ENCODE peak calls at places on chromosomes 2 and 18, in six cellular contexts. E is GF-D8; J is activated CD4-positive, CD25-positive, alpha-beta regulatory T cell; T is fibroblast of mammary gland; P is stimulated activated CD4-positive, alpha-beta T cell treated with anti-CD3 and anti-CD28 coated beads, Interleukin-4, amount 100 ng/mL, for 1 hour; D is ecto neural progenitor cell. W is an unnamed sample.

GRCh38 chr18:57353940-57354461 is 1.6 kb downstream of the ST8SIA3 start:
- DNase-seq in D (peak; percentile 92), E (no peak), J (no peak), P (no peak), T (peak; percentile 22), W (peak; percentile 93)

GRCh38 chr2:124763611-124764010 is 738.5 kb downstream of the CNTNAP5 start:
- DNase-seq in J (no peak), E (no peak), P (no peak), T (no peak), D (no peak), W (no peak)

GRCh38 chr2:223613017-223613950 is 11.1 kb upstream of the SCG2 start:
- DNase-seq in E (no peak), D (peak; percentile 60), T (peak; percentile 99), J (no peak), P (no peak), W (peak; percentile 91)

GRCh38 chr2:80126596-80127189 is 177.9 kb downstream of the LRRTM1 start:
- DNase-seq in D (no peak), T (peak; percentile 74), E (no peak), P (no peak), J (no peak), W (no peak)

GRCh38 chr2:233059797-233060499 is at the start of gene INPP5D:
- DNase-seq in D (no peak), J (peak; percentile 29), E (peak; percentile 90), P (peak; percentile 63), T (no peak), W (no peak)

GRCh38 chr2:24365051-24365450 is 4.7 kb upstream of the ITSN2 start:
- DNase-seq in J (no peak), T (peak; percentile 10), P (no peak), E (no peak), D (no peak), W (no peak)

GRCh38 chr2:2026851-2027250 is 282.5 kb upstream of the PXDN start:
- DNase-seq in D (no peak), P (no peak), J (no peak), E (no peak), T (no peak), W (no peak)

GRCh38 chr2:129188451-129188850 is 791.0 kb upstream of the RAB6C start:
- DNase-seq in J (no peak), D (no peak), P (no peak), T (no peak), E (no peak), W (no peak)

GRCh38 chr2:213086566-213086965 is 64.8 kb downstream of the IKZF2 start:
- DNase-seq in J (no peak), D (no peak), T (no peak), P (no peak), E (no peak), W (peak; percentile 66)

GRCh38 chr2:231552752-231553151 is 22.5 kb upstream of the NMUR1 start:
- DNase-seq in J (no peak), D (no peak), T (no peak), P (no peak), E (no peak), W (no peak)

GRCh38 chr2:39735648-39736047 is 43.4 kb downstream of the THUMPD2 start:
- DNase-seq in J (no peak), P (no peak), D (no peak), T (no peak), E (no peak), W (no peak)

GRCh38 chr2:239252433-239253200 is 148.2 kb downstream of the HDAC4 start:
- DNase-seq in E (peak; percentile 65), D (no peak), P (no peak), T (no peak), J (no peak), W (no peak)

GRCh38 chr2:42856891-42857632 is 64.7 kb upstream of the HAAO start:
- DNase-seq in T (no peak), D (no peak), E (no peak), J (no peak), P (no peak), W (peak; percentile 65)

GRCh38 chr2:38104598-38104997 is 28.6 kb upstream of the CYP1B1 start:
- DNase-seq in T (no peak), D (no peak), J (no peak), P (no peak), E (no peak), W (no peak)

GRCh38 chr2:19854596-19855235 is 47.1 kb downstream of the TTC32 start:
- DNase-seq in J (no peak), T (no peak), P (no peak), D (no peak), E (no peak), W (no peak)

GRCh38 chr2:158753561-158754302 is 41.4 kb upstream of the DAPL1 start:
- DNase-seq in T (peak; percentile 78), D (peak; percentile 63), P (no peak), E (peak; percentile 5), J (no peak), W (peak; percentile 80)

GRCh38 chr18:36366994-36367839 is 69.7 kb downstream of the FHOD3 start:
- DNase-seq in J (no peak), E (no peak), T (no peak), D (no peak), P (no peak), W (peak; percentile 8)

GRCh38 chr18:38923136-38923535 is 1357.5 kb upstream of the CELF4 start:
- DNase-seq in D (no peak), J (no peak), P (no peak), T (no peak), E (no peak), W (no peak)

GRCh38 chr2:241816431-241817121 is 7.6 kb downstream of the NEU4 start:
- DNase-seq in E (no peak), P (no peak), D (peak; percentile 46), J (no peak), T (no peak), W (no peak)

GRCh38 chr2:190996338-190996946 is 17.5 kb downstream of the STAT1 start:
- DNase-seq in J (no peak), D (peak; percentile 60), E (no peak), T (peak; percentile 47), P (no peak), W (peak; percentile 48)

GRCh38 chr2:240249423-240250149 is 109.1 kb upstream of the OTOS start:
- DNase-seq in E (no peak), D (peak; percentile 58), T (no peak), J (no peak), P (no peak), W (peak; percentile 89)

GRCh38 chr2:120465701-120465988 is 119.7 kb downstream of the INHBB start:
- DNase-seq in P (no peak), E (no peak), T (no peak), D (no peak), J (no peak), W (no peak)

GRCh38 chr2:11702946-11703345 is 33.0 kb upstream of the NTSR2 start:
- DNase-seq in T (no peak), P (no peak), D (no peak), J (no peak), E (no peak), W (no peak)

GRCh38 chr2:4763009-4763408 is 929.2 kb upstream of the SOX11 start:
- DNase-seq in T (no peak), D (peak; percentile 60), E (no peak), P (no peak), J (no peak), W (peak; percentile 14)

GRCh38 chr2:147649963-147650362 is 194.9 kb upstream of the ACVR2A start:
- DNase-seq in P (no peak), E (no peak), D (no peak), T (peak; percentile 1), J (no peak), W (peak; percentile 4)

GRCh38 chr2:162301151-162301804 is 17.2 kb downstream of the IFIH1 start:
- DNase-seq in D (no peak), J (peak; percentile 26), T (peak; percentile 74), P (peak; percentile 41), E (peak; percentile 35), W (peak; percentile 5)

GRCh38 chr2:49306925-49307324 is 152.6 kb upstream of the FSHR start:
- DNase-seq in P (no peak), J (no peak), D (no peak), E (no peak), T (peak; percentile 25), W (no peak)

GRCh38 chr2:46943881-46944798 is 28.5 kb upstream of the MCFD2 start:
- DNase-seq in J (peak; percentile 9), D (no peak), P (peak; percentile 57), T (no peak), E (no peak), W (no peak)

GRCh38 chr18:8930990-8931648 is 171.4 kb upstream of the NDUFV2 start:
- DNase-seq in E (no peak), J (no peak), P (no peak), D (no peak), T (peak; percentile 38), W (no peak)

GRCh38 chr2:3481736-3482362 is 37.5 kb downstream of the ADI1 start:
- DNase-seq in P (no peak), J (no peak), E (no peak), D (no peak), T (no peak), W (no peak)

GRCh38 chr2:233563663-233564430 is 2.7 kb downstream of the USP40 start:
- DNase-seq in J (no peak), P (no peak), E (peak; percentile 35), D (no peak), T (peak; percentile 17), W (no peak)

GRCh38 chr2:119174993-119175347 is 16.4 kb upstream of the C1QL2 start:
- DNase-seq in D (no peak), P (no peak), J (no peak), E (no peak), T (no peak), W (peak; percentile 45)

GRCh38 chr18:2293109-2293839 is 278.0 kb downstream of the METTL4 start:
- DNase-seq in E (no peak), T (no peak), J (no peak), D (no peak), P (no peak), W (peak; percentile 85)

GRCh38 chr2:232668805-232669444 is 28.2 kb upstream of the GIGYF2 start:
- DNase-seq in J (no peak), P (no peak), T (peak; percentile 27), D (peak; percentile 61), E (no peak), W (peak; percentile 53)

W was measured in ELF-1.